ENCODE peak calls at places on chromosomes 3 and 15, in four cellular contexts. Z is IMR-90, C is HCT116, X is breast epithelium. V is an unnamed sample.
A peak's percentile ranks its signal among the peaks of the same experiment; 100 is the strongest.

GRCh38 chr15:45546789-45547188 is 24.2 kb upstream of the SLC30A4 start:
- DNase-seq in Z (no peak), C (no peak), X (no peak), V (no peak)

GRCh38 chr15:33313491-33313890 is 2.7 kb downstream of the RYR3 start:
- DNase-seq in Z (no peak), C (no peak), X (no peak), V (no peak)

GRCh38 chr3:133987933-133988484 is 41.7 kb downstream of the SLCO2A1 start:
- DNase-seq in Z (no peak), C (no peak), X (no peak), V (no peak)

GRCh38 chr3:51099794-51100542 is 285.1 kb upstream of the MANF start:
- DNase-seq in Z (peak; percentile 47), C (peak; percentile 41), X (no peak), V (no peak)

GRCh38 chr3:21117397-21117796 is 633.6 kb downstream of the ZNF385D start:
- DNase-seq in Z (no peak), C (no peak), X (no peak), V (no peak)

GRCh38 chr3:46537316-46537715 is 28.8 kb downstream of the LRRC2 start:
- DNase-seq in Z (peak; percentile 45), C (no peak), X (no peak), V (no peak)

GRCh38 chr3:110773413-110773954 is 298.1 kb upstream of the NECTIN3 start:
- DNase-seq in Z (peak; percentile 98), C (peak; percentile 93), X (no peak), V (no peak)

GRCh38 chr3:147361671-147362420 is 44.5 kb downstream of the ZIC4 start:
- DNase-seq in Z (no peak), C (peak; percentile 34), X (no peak), V (no peak)

GRCh38 chr3:46662771-46663551 is 30.5 kb downstream of the ALS2CL start:
- DNase-seq in Z (peak; percentile 69), C (no peak), X (no peak), V (no peak)

GRCh38 chr15:43219929-43220886 is 610 bp downstream of the EPB42 start:
- DNase-seq in Z (no peak), C (no peak), X (no peak), V (no peak)

GRCh38 chr15:92915766-92916435 is 15.8 kb downstream of the CHD2 start:
- DNase-seq in Z (peak; percentile 47), C (no peak), X (no peak), V (no peak)

GRCh38 chr3:40754966-40755365 is 230.2 kb downstream of the ZNF621 start:
- DNase-seq in Z (no peak), C (no peak), X (no peak), V (no peak)

GRCh38 chr15:41429003-41429890 is 12.4 kb downstream of the RTF1 start:
- DNase-seq in Z (peak; percentile 19), C (no peak), X (no peak), V (no peak)

GRCh38 chr3:71076361-71076997 is 507.0 kb downstream of the FOXP1 start:
- DNase-seq in Z (peak; percentile 77), C (no peak), X (no peak), V (no peak)

GRCh38 chr3:84487296-84487695 is 471.5 kb upstream of the CADM2 start:
- DNase-seq in Z (no peak), C (no peak), X (no peak), V (no peak)

GRCh38 chr15:66883322-66883911 is 181.4 kb downstream of the SMAD6 start:
- DNase-seq in Z (peak; percentile 100), C (peak; percentile 98), X (peak; percentile 90), V (no peak)

GRCh38 chr3:156378871-156379270 is 176.0 kb downstream of the SSR3 start:
- DNase-seq in Z (no peak), C (no peak), X (no peak), V (no peak)

GRCh38 chr15:63672369-63672768 is 75.2 kb downstream of the FBXL22 start:
- DNase-seq in Z (no peak), C (no peak), X (no peak), V (no peak)

GRCh38 chr15:40847225-40847961 is 3.5 kb downstream of the SPINT1 start:
- DNase-seq in Z (peak; percentile 28), C (no peak), X (peak; percentile 77), V (no peak)

GRCh38 chr3:70065666-70066253 is 66.2 kb downstream of the SAMMSON start:
- DNase-seq in Z (no peak), C (no peak), X (no peak), V (no peak)

GRCh38 chr3:134370611-134371451 is 3.4 kb downstream of the AMOTL2 start:
- DNase-seq in Z (no peak), C (no peak), X (no peak), V (no peak)

GRCh38 chr3:4495294-4496110 is 2.4 kb downstream of the ITPR1 start:
- DNase-seq in Z (no peak), C (no peak), X (no peak), V (no peak)

GRCh38 chr15:52392008-52392687 is 96.5 kb upstream of the MYO5C start:
- DNase-seq in Z (peak; percentile 45), C (no peak), X (no peak), V (no peak)

GRCh38 chr15:43509923-43510229 is 7.5 kb upstream of the MAP1A start:
- DNase-seq in Z (no peak), C (no peak), X (no peak), V (no peak)

GRCh38 chr3:159620873-159621272 is 367.8 kb upstream of the IL12A start:
- DNase-seq in Z (peak; percentile 88), C (peak; percentile 35), X (no peak), V (no peak)

GRCh38 chr3:159616234-159616825 is 372.3 kb upstream of the IL12A start:
- DNase-seq in Z (peak; percentile 68), C (no peak), X (no peak), V (no peak)

GRCh38 chr3:159624616-159625015 is 364.0 kb upstream of the IL12A start:
- DNase-seq in Z (no peak), C (no peak), X (no peak), V (no peak)

GRCh38 chr3:159619341-159619885 is 369.2 kb upstream of the IL12A start:
- DNase-seq in Z (peak; percentile 36), C (no peak), X (no peak), V (no peak)

GRCh38 chr3:159620281-159620680 is 368.4 kb upstream of the IL12A start:
- DNase-seq in Z (no peak), C (no peak), X (no peak), V (no peak)
- H3K27ac ChIP-seq in Z (peak overlapping the region; percentile 80), C (no peak overlapping the region), X (no peak overlapping the region), V (no peak overlapping the region)

GRCh38 chr3:190059242-190059590 is 61.5 kb downstream of the P3H2 start:
- DNase-seq in Z (peak; percentile 74), C (no peak), X (no peak), V (no peak)
- H3K27ac ChIP-seq in Z (no peak overlapping the region), C (no peak overlapping the region), X (peak overlapping the region; percentile 40), V (no peak overlapping the region)

GRCh38 chr3:48478631-48479555 is 25.1 kb downstream of the SHISA5 start:
- DNase-seq in Z (no peak), C (no peak), X (no peak), V (peak; percentile 57)
- H3K27ac ChIP-seq in Z (no peak overlapping the region), C (no peak overlapping the region), X (peak overlapping the region; percentile 23), V (peak overlapping the region; percentile 67)

GRCh38 chr3:98628317-98628716 is 34.9 kb upstream of the CPOX start:
- DNase-seq in Z (no peak), C (no peak), X (no peak), V (no peak)
- H3K27ac ChIP-seq in Z (no peak overlapping the region), C (no peak overlapping the region), X (no peak overlapping the region), V (no peak overlapping the region)

DNA sequence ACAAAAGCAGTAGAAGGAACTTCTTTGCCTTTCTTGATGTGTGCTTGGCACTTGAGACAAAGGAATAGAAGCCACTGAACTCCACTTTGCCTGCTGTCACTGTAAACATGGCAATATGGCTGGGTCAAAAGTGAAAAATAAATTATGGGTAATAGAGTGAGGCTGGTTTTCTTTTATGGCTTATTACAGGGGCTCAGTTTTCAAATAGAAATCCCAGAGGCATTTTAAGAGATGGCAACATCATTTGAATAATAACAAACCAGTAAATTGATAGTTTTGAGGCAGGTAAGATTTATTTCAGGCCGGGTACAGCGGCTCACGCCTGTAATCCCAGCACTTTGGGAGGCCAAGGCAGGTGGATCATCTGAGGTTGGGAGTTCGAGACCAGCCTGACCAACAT is 2.8 kb downstream of the C3orf52 start:
- DNase-seq in Z (no peak), C (no peak), X (no peak), V (no peak)
- H3K27ac ChIP-seq in Z (no peak overlapping the region), C (no peak overlapping the region), X (no peak overlapping the region), V (no peak overlapping the region)